ENCODE peak calls at places on chromosomes 11 and 22, in ten cellular contexts. U, Q, J, R, I, H, W, S, B and O are unnamed samples.

GRCh38 chr22:35301370-35301874 is 1.7 kb downstream of the TOM1 start:
- DNase-seq in S (peak), W (no peak), I (no peak), H (peak), R (no peak), Q (no peak), B (no peak), J (no peak), U (no peak), O (peak)

GRCh38 chr11:120125005-120125404 is 12.9 kb downstream of the TRIM29 start:
- DNase-seq in B (no peak), W (no peak), Q (no peak), I (no peak), S (peak), H (no peak), J (no peak), R (no peak), U (no peak), O (peak)

GRCh38 chr11:78547931-78548705 is 26.5 kb downstream of the NARS2 start:
- DNase-seq in R (no peak), I (no peak), S (no peak), W (no peak), Q (no peak), B (no peak), J (no peak), H (no peak), U (no peak), O (no peak)

GRCh38 chr11:90783111-90783510 is 560.3 kb upstream of the CHORDC1 start:
- DNase-seq in S (no peak), W (no peak), U (no peak), R (no peak), H (no peak), Q (no peak), I (no peak), B (no peak), J (no peak), O (no peak)

GRCh38 chr11:125343086-125343731 is 152.9 kb downstream of the FEZ1 start:
- DNase-seq in B (no peak), J (no peak), S (no peak), H (no peak), W (no peak), R (no peak), U (no peak), I (no peak), Q (no peak), O (no peak)

GRCh38 chr11:119918356-119918755 is 189.4 kb upstream of the NECTIN1 start:
- DNase-seq in R (no peak), W (no peak), Q (no peak), U (no peak), B (no peak), S (no peak), H (no peak), J (no peak), I (no peak), O (no peak)

GRCh38 chr22:23696326-23696851 is 5.6 kb downstream of the RGL4 start:
- DNase-seq in H (no peak), Q (no peak), B (no peak), I (no peak), W (no peak), J (no peak), U (peak), S (no peak), R (peak), O (peak)

GRCh38 chr11:5204787-5205186 is 4.3 kb upstream of the OR51V1 start:
- DNase-seq in U (no peak), J (peak), Q (no peak), B (peak), W (no peak), S (peak), I (no peak), R (no peak), H (no peak), O (peak)

GRCh38 chr11:75281469-75282095 is 41.0 kb downstream of the TPBGL start:
- DNase-seq in R (no peak), W (no peak), I (no peak), S (no peak), J (no peak), Q (no peak), U (no peak), B (no peak), H (no peak), O (no peak)